ENCODE peak calls at places on chromosomes 2 and 18, in five cellular contexts. K is AG09319; M is glomerular endothelial cell; V is nucleus accumbens; W is CD8-positive, alpha-beta T cell. X is an unnamed sample.

GRCh38 chr2:131145040-131145439 is 39.9 kb downstream of the PLEKHB2 start:
- DNase-seq in W (no peak), K (no peak), V (no peak), M (no peak), X (no peak)

GRCh38 chr18:66571845-66572244 is 32.0 kb downstream of the CDH19 start:
- DNase-seq in V (no peak), K (no peak), M (no peak), W (no peak), X (no peak)

GRCh38 chr2:107393516-107393915 is 433.2 kb upstream of the RGPD4 start:
- DNase-seq in K (no peak), M (no peak), W (no peak), V (no peak), X (no peak)

GRCh38 chr2:163210430-163210918 is 371.9 kb upstream of the KCNH7 start:
- DNase-seq in M (no peak), W (no peak), K (no peak), V (no peak), X (no peak)

GRCh38 chr2:151051584-151052220 is 210.0 kb downstream of the RBM43 start:
- DNase-seq in M (peak), K (peak), W (no peak), V (no peak), X (peak)

GRCh38 chr2:235951980-235952379 is 216.2 kb downstream of the GBX2 start:
- DNase-seq in W (no peak), V (no peak), K (no peak), M (no peak), X (no peak)

GRCh38 chr2:142965464-142965863 is 88.0 kb downstream of the KYNU start:
- DNase-seq in V (no peak), W (no peak), M (no peak), K (no peak), X (no peak)

GRCh38 chr2:42169869-42170465 is 814 bp downstream of the EML4 start:
- DNase-seq in K (no peak), W (no peak), V (no peak), M (no peak), X (no peak)

GRCh38 chr18:61743775-61744531 is 148.9 kb downstream of the RNF152 start:
- DNase-seq in K (no peak), V (no peak), W (no peak), M (no peak), X (no peak)

X was measured in GM06990.